ENCODE peak calls at places on chromosomes 11 and 22, in seven cellular contexts. F is H1, P is right atrium auricular region, K is psoas muscle, S is body of pancreas, Y is A549, M is A673. W is an unnamed sample. For H3K4me1, the result is how much of the 10 kb centered on the place peaks cover.

GRCh38 chr11:1230456-1231395 is 7.9 kb downstream of the MUC5B start:
- DNase-seq in F (peak), P (no peak), K (peak), S (peak), Y (no peak), M (no peak), W (no peak)

GRCh38 chr11:82229346-82229745 is 504.3 kb downstream of the FAM181B start:
- DNase-seq in F (no peak), P (no peak), K (no peak), S (no peak), Y (peak), M (peak), W (no peak)

GRCh38 chr11:70204466-70204799 is 1.3 kb downstream of the FADD start:
- DNase-seq in F (no peak), P (no peak), K (no peak), S (no peak), Y (no peak), M (no peak), W (no peak)

GRCh38 chr11:12981879-12982531 is 27.1 kb upstream of the RASSF10 start:
- DNase-seq in F (no peak), P (no peak), K (no peak), S (no peak), Y (peak), M (no peak), W (no peak)

GRCh38 chr22:32103648-32104326 is 55.3 kb downstream of the C22orf42 start:
- DNase-seq in F (no peak), P (no peak), K (no peak), S (no peak), Y (no peak), M (peak), W (no peak)

GRCh38 chr11:67401495-67402191 is at the start of gene PPP1CA:
- DNase-seq in F (peak), P (peak), K (peak), S (peak), Y (peak), M (peak), W (peak)

GRCh38 chr11:123261345-123262106 is 66.5 kb upstream of the CLMP start:
- DNase-seq in F (peak), P (peak), K (peak), S (peak), Y (peak), M (peak), W (peak)

GRCh38 chr11:36186340-36186739 is 102.9 kb downstream of the COMMD9 start:
- DNase-seq in F (no peak), P (no peak), K (no peak), S (no peak), Y (no peak), M (peak), W (no peak)

GRCh38 chr11:67486481-67487195 is 3.8 kb downstream of the AIP start:
- DNase-seq in F (no peak), P (no peak), K (no peak), S (no peak), Y (no peak), M (no peak), W (no peak)

GRCh38 chr11:119689318-119689717 is 39.7 kb downstream of the NECTIN1 start:
- DNase-seq in F (no peak), P (no peak), K (no peak), S (no peak), Y (no peak), M (no peak), W (no peak)
- H3K4me1 ChIP-seq in F (under half), P (under half), K (under half), S (under half), Y (under half), M (under half), W (under half)

DNA sequence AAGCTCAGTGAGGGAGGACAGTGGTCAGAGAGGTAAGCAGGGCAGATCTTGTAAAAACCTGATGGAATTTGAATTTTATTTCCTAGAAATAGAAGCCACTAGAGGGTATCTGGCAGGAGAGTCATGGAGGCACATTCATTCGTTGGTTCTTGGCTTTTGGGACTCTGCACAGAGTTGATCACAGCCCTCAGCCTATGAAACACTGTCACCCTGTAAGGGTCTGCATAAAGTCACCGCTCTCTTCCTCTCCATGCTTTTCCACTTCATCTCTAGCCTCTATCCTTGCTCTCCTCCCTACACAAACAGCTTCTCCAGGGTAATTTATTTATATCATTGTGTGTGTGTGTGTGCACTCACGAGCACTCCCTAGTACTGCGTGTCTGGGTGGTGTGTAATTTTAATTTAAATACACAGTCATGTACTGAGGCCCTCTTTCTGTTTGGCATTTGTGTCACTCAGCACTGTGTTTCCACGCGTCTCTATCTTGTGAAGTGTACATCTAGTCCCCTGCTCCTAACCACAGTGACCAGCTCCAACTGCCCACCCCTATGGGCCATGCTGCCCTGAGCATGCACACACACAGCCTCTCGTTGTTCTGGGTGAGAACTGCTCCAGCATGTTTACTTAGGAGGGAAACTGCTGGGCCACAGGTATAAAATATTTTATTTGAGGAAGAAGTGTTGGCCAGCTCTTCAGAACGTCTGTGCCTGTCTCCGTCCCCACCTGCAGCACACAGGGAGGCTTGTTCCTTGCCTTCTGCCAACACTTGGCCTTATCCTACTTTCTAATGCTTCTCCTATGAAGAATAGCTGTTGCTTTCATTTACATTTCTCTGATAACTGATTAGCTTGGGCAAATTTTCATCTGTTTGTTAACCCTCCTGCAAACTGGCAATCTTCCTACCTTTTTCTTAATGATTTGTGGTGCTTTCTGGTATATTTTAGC is 4.5 kb downstream of the KCNQ1OT1 start:
- DNase-seq in F (no peak), P (no peak), K (no peak), S (peak), Y (no peak), M (no peak), W (peak)
- H3K4me1 ChIP-seq in F (under half), P (under half), K (under half), S (under half), Y (under half), M (under half), W (half or more)

GRCh38 chr11:35165416-35166368 is 26.7 kb downstream of the CD44 start:
- DNase-seq in F (no peak), P (no peak), K (no peak), S (peak), Y (peak), M (no peak), W (no peak)
- H3K4me1 ChIP-seq in F (under half), P (under half), K (under half), S (half or more), Y (half or more), M (under half), W (under half)

GRCh38 chr11:126163074-126163700 is 48.3 kb downstream of the RPUSD4 start:
- DNase-seq in F (no peak), P (no peak), K (peak), S (no peak), Y (peak), M (no peak), W (no peak)

GRCh38 chr11:126160345-126161145 is 50.9 kb downstream of the RPUSD4 start:
- DNase-seq in F (no peak), P (no peak), K (no peak), S (no peak), Y (no peak), M (no peak), W (no peak)

GRCh38 chr11:126161146-126161458 is 50.3 kb downstream of the RPUSD4 start:
- DNase-seq in F (no peak), P (no peak), K (no peak), S (no peak), Y (no peak), M (no peak), W (no peak)

GRCh38 chr11:126163779-126164178 is 47.7 kb downstream of the RPUSD4 start:
- DNase-seq in F (no peak), P (no peak), K (no peak), S (no peak), Y (no peak), M (no peak), W (no peak)

GRCh38 chr11:126162286-126163030 is 49.0 kb downstream of the RPUSD4 start:
- DNase-seq in F (no peak), P (no peak), K (no peak), S (no peak), Y (no peak), M (no peak), W (no peak)
- H3K4me1 ChIP-seq in F (under half), P (under half), K (under half), S (under half), Y (under half), M (under half), W (under half)

GRCh38 chr11:57481315-57481714 is 21.0 kb downstream of the RTN4RL2 start:
- DNase-seq in F (no peak), P (no peak), K (no peak), S (no peak), Y (no peak), M (no peak), W (no peak)
- H3K4me1 ChIP-seq in F (under half), P (under half), K (under half), S (under half), Y (under half), M (under half), W (under half)

GRCh38 chr22:36373258-36373579 is 14.5 kb downstream of the MYH9 start:
- DNase-seq in F (no peak), P (no peak), K (peak), S (peak), Y (no peak), M (no peak), W (peak)
- H3K4me1 ChIP-seq in F (under half), P (under half), K (half or more), S (half or more), Y (half or more), M (under half), W (half or more)